ENCODE peak calls at places on chromosomes 1 and 21, in six cellular contexts. E is astrocyte, L is glutamatergic neuron, T is RWPE1, C is coronary artery, D is AG10803. J is an unnamed sample.

GRCh38 chr1:178653091-178653490 is 72.0 kb upstream of the RALGPS2 start:
- DNase-seq in E (no peak), L (no peak), T (peak), C (no peak), D (no peak), J (peak)

GRCh38 chr1:7401814-7402547 is 369.1 kb upstream of the VAMP3 start:
- DNase-seq in E (peak), L (no peak), T (peak), C (peak), D (peak), J (peak)

GRCh38 chr1:11374079-11374747 is 101.2 kb downstream of the UBIAD1 start:
- DNase-seq in E (no peak), L (no peak), T (no peak), C (no peak), D (no peak), J (no peak)

GRCh38 chr1:6873298-6874015 is 88.2 kb downstream of the CAMTA1 start:
- DNase-seq in E (peak), L (no peak), T (no peak), C (no peak), D (no peak), J (no peak)

GRCh38 chr1:38153426-38154088 is 107.0 kb upstream of the POU3F1 start:
- DNase-seq in E (no peak), L (no peak), T (no peak), C (no peak), D (no peak), J (no peak)

GRCh38 chr1:226132731-226133503 is 53.6 kb downstream of the ACBD3 start:
- DNase-seq in E (no peak), L (no peak), T (peak), C (no peak), D (no peak), J (peak)

GRCh38 chr1:164706596-164706995 is 147.6 kb downstream of the PBX1 start:
- DNase-seq in E (peak), L (no peak), T (no peak), C (no peak), D (no peak), J (peak)

GRCh38 chr21:16033193-16033592 is 303.4 kb downstream of the USP25 start:
- DNase-seq in E (no peak), L (no peak), T (no peak), C (no peak), D (no peak), J (no peak)

GRCh38 chr1:7454052-7454815 is 316.9 kb upstream of the VAMP3 start:
- DNase-seq in E (no peak), L (peak), T (peak), C (no peak), D (peak), J (peak)

GRCh38 chr1:87449348-87449963 is 120.8 kb downstream of the LMO4 start:
- DNase-seq in E (no peak), L (no peak), T (no peak), C (no peak), D (no peak), J (peak)

GRCh38 chr1:166920561-166921475 is 44.8 kb upstream of the TADA1 start:
- DNase-seq in E (no peak), L (peak), T (no peak), C (no peak), D (no peak), J (no peak)

GRCh38 chr21:33975548-33976081 is 60.0 kb upstream of the ATP5PO start:
- DNase-seq in E (peak), L (no peak), T (peak), C (no peak), D (peak), J (peak)

GRCh38 chr1:43549921-43550597 is 19.4 kb downstream of the PTPRF start:
- DNase-seq in E (no peak), L (peak), T (peak), C (no peak), D (no peak), J (peak)

GRCh38 chr1:9166289-9167235 is 37.7 kb upstream of the GPR157 start:
- DNase-seq in E (peak), L (no peak), T (no peak), C (no peak), D (peak), J (no peak)

GRCh38 chr1:30460661-30461060 is 262.7 kb downstream of the MATN1 start:
- DNase-seq in E (no peak), L (no peak), T (no peak), C (no peak), D (no peak), J (no peak)

GRCh38 chr1:169604781-169605560 is 18.7 kb upstream of the F5 start:
- DNase-seq in E (no peak), L (no peak), T (no peak), C (no peak), D (no peak), J (no peak)

GRCh38 chr1:162725301-162725834 is 65.1 kb upstream of the HSD17B7 start:
- DNase-seq in E (no peak), L (no peak), T (no peak), C (no peak), D (peak), J (no peak)

GRCh38 chr21:25871566-25871965 is 136.8 kb downstream of the GABPA start:
- DNase-seq in E (no peak), L (no peak), T (no peak), C (no peak), D (no peak), J (peak)
- TF ChIP-seq CTCF in E (no peak), L (no peak), T (no peak), C (no peak), D (peak), J (peak)

DNA sequence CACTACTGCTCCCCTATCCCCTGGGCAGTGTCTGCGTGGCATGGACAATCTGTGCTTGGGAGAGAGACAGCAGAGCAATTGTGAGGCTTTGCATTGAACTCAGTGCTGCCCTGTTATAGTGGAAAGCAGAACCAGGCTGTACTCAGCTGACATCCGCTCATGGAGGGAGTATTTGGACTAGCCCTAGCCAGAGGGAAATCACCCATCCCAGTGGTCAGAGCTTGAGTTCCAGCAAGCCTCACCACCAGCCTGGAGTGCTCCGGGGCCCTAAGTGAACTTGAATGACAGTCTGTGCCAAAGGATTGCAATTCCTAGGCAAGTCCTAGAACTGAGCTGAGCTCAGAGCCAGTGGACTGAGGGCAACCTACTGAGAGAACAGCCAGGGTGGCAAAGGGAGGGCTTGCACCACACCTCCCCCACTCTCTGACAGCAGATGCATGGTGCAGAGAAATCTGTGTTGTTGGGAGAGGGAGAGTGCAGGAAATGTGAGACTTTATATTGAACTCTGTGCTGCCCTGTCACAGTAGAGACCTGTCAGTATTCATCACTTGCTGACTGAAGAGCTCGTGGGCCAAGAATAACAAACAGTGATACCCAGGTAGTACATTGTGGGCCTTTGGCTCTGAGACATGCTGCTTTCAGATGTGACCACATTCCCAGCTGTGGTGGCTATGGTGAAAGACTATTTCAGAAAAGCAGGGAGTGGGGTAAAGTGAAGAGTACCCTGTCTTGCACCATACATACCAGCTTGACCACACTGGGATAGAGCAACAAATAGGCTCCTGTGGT is 107.7 kb upstream of the SLC5A9 start:
- DNase-seq in E (no peak), L (no peak), T (no peak), C (no peak), D (no peak), J (no peak)
- TF ChIP-seq CTCF in E (no peak), L (no peak), T (no peak), C (no peak), D (no peak), J (no peak)

GRCh38 chr1:109938556-109938955 is 27.9 kb downstream of the CSF1 start:
- DNase-seq in E (no peak), L (no peak), T (no peak), C (no peak), D (no peak), J (no peak)
- TF ChIP-seq CTCF in E (no peak), L (no peak), T (no peak), C (no peak), D (no peak), J (no peak)

GRCh38 chr1:196902344-196902743 is 14.5 kb downstream of the CFHR4 start:
- DNase-seq in E (no peak), L (no peak), T (no peak), C (no peak), D (no peak), J (no peak)
- TF ChIP-seq CTCF in E (no peak), L (peak), T (no peak), C (no peak), D (no peak), J (no peak)

GRCh38 chr1:180415985-180416633 is 86.3 kb downstream of the ACBD6 start:
- DNase-seq in E (peak), L (no peak), T (peak), C (no peak), D (peak), J (peak)
- TF ChIP-seq CTCF in E (peak), L (peak), T (peak), C (peak), D (peak), J (peak)

DNA sequence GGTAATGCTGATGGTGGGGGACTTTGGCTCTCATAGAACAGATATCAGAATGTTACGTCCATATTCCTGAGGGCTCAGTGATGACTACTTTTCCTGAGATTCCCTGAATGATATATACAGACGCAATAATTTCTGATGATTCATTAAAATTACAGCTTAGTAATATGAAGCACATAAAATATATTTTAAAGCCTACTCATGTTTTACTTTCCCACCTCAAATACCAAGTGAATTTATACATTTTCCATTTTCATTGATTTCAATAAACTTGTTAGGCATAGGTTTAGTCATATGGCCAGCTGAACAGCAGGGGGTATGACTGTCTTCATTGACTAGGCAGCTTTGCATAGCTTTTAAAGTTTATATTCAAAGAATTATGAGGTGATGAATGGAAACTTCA is 26.2 kb upstream of the PDC start:
- DNase-seq in E (no peak), L (no peak), T (no peak), C (no peak), D (no peak), J (peak)
- TF ChIP-seq CTCF in E (no peak), L (no peak), T (no peak), C (no peak), D (no peak), J (no peak)

GRCh38 chr1:205229399-205229861 is 1.7 kb downstream of the TMCC2 start:
- DNase-seq in E (no peak), L (peak), T (peak), C (peak), D (peak), J (peak)
- TF ChIP-seq CTCF in E (no peak), L (no peak), T (peak), C (no peak), D (peak), J (peak)

DNA sequence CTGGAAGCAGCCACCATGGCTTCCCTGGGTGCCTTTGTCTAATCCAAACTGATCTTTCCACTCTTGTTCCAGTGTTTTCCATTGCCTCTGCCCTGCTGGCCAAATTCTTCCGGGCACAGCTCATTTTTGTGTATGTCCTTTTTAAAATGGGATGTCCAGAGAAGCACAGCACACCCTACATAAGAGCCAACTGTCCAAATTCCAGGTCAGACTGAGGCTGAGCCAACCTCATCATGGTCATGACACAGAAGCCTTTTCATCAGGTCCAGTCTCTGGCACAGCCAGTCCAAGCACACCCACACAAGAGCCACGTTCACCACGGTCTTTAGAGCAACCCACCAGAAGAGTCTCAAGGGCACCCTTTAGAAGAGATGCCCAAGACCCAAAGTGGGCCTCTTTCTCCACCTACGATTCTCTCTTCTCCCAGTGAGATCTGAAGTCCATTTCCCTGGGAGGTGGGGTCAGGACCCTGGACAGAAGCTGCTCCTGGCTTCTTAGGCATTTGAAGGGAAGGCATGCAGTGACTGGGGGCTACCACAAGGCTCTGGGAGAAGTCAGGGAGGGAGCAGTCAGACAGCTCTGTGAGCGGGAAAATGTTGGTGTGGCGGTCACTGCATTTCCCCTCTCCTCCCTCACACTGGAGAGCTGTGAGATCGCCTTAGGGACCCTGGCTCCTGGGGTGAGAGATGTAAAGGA is 53.2 kb downstream of the SYT2 start:
- DNase-seq in E (no peak), L (no peak), T (peak), C (no peak), D (peak), J (peak)
- TF ChIP-seq CTCF in E (no peak), L (peak), T (no peak), C (no peak), D (peak), J (peak)

J was measured in bronchial epithelial cell.